ENCODE peak calls at places on chromosomes 1 and 21, in four cellular contexts. P is hepatocyte, I is fibroblast of lung, Z is IMR-90. G is an unnamed sample.
A peak's percentile ranks its signal among the peaks of the same experiment; 100 is the strongest.

GRCh38 chr1:1232224-1232800 is at the start of gene B3GALT6:
- DNase-seq in P (no peak), Z (peak; percentile 12), I (no peak), G (no peak)

GRCh38 chr1:244780311-244780710 is 55.1 kb upstream of the COX20 start:
- DNase-seq in P (no peak), I (no peak), Z (no peak), G (no peak)

GRCh38 chr1:223229756-223230155 is 86.7 kb upstream of the TLR5 start:
- DNase-seq in P (no peak), I (no peak), Z (no peak), G (peak; percentile 17)

GRCh38 chr1:154434346-154435075 is 29.4 kb downstream of the IL6R start:
- DNase-seq in I (peak; percentile 87), P (no peak), Z (no peak), G (no peak)

GRCh38 chr1:244087611-244088010 is 36.5 kb downstream of the ZBTB18 start:
- DNase-seq in P (no peak), Z (no peak), I (no peak), G (no peak)

GRCh38 chr1:223716302-223716862 is 4.0 kb downstream of the CAPN2 start:
- DNase-seq in I (no peak), Z (no peak), P (peak; percentile 26), G (no peak)

GRCh38 chr1:33349081-33349759 is 28.3 kb upstream of the A3GALT2 start:
- DNase-seq in P (peak; percentile 75), I (peak; percentile 47), Z (no peak), G (peak; percentile 28)

GRCh38 chr1:55446351-55446750 is 231.2 kb upstream of the USP24 start:
- DNase-seq in I (no peak), Z (peak; percentile 54), P (no peak), G (no peak)

GRCh38 chr1:228994691-228995090 is 259.4 kb downstream of the RHOU start:
- DNase-seq in I (no peak), Z (no peak), P (no peak), G (no peak)

GRCh38 chr1:155940993-155941844 is at the start of gene RXFP4:
- DNase-seq in Z (no peak), P (no peak), I (no peak), G (peak; percentile 51)

GRCh38 chr1:68120136-68120791 is 69.8 kb upstream of the DIRAS3 start:
- DNase-seq in I (peak; percentile 91), Z (peak; percentile 85), P (peak; percentile 79), G (peak; percentile 89)

GRCh38 chr1:243246916-243247315 is 8.2 kb downstream of the CEP170 start:
- DNase-seq in Z (peak; percentile 65), P (no peak), I (peak; percentile 69), G (peak; percentile 70)

GRCh38 chr1:164803366-164803765 is 244.4 kb downstream of the PBX1 start:
- DNase-seq in I (peak; percentile 48), P (no peak), Z (no peak), G (no peak)
- H3K4me1 ChIP-seq in I (peaks cover 2% of the 10 kb centered on the region), P (peaks cover 12% of the 10 kb centered on the region), Z (peaks cover 2% of the 10 kb centered on the region), G (no peaks in the 10 kb centered on the region)

GRCh38 chr1:85230305-85230977 is 29.0 kb downstream of the C1orf52 start:
- DNase-seq in I (no peak), P (no peak), Z (no peak), G (peak; percentile 23)
- TF ChIP-seq CTCF in I (peak; percentile 36), P (no peak), Z (peak; percentile 18), G (peak; percentile 42)

GRCh38 chr1:23980006-23980724 is at the start of gene SRSF10:
- DNase-seq in I (peak; percentile 99), P (peak; percentile 99), Z (peak; percentile 99), G (peak; percentile 99)

GRCh38 chr1:23979387-23980005 is 631 bp downstream of the SRSF10 start:
- DNase-seq in I (no peak), P (no peak), Z (no peak), G (no peak)

GRCh38 chr1:23977187-23977853 is 2.8 kb downstream of the SRSF10 start:
- DNase-seq in Z (no peak), P (no peak), I (no peak), G (no peak)

GRCh38 chr1:23978825-23979224 is 1.3 kb downstream of the SRSF10 start:
- DNase-seq in P (no peak), I (no peak), Z (no peak), G (no peak)

GRCh38 chr1:23977854-23978191 is 2.3 kb downstream of the SRSF10 start:
- DNase-seq in P (no peak), I (no peak), Z (no peak), G (peak; percentile 31)
- H3K4me1 ChIP-seq in P (peaks cover 31% of the 10 kb centered on the region), I (peaks cover 11% of the 10 kb centered on the region), Z (peaks cover 6% of the 10 kb centered on the region), G (peaks cover 26% of the 10 kb centered on the region)

DNA sequence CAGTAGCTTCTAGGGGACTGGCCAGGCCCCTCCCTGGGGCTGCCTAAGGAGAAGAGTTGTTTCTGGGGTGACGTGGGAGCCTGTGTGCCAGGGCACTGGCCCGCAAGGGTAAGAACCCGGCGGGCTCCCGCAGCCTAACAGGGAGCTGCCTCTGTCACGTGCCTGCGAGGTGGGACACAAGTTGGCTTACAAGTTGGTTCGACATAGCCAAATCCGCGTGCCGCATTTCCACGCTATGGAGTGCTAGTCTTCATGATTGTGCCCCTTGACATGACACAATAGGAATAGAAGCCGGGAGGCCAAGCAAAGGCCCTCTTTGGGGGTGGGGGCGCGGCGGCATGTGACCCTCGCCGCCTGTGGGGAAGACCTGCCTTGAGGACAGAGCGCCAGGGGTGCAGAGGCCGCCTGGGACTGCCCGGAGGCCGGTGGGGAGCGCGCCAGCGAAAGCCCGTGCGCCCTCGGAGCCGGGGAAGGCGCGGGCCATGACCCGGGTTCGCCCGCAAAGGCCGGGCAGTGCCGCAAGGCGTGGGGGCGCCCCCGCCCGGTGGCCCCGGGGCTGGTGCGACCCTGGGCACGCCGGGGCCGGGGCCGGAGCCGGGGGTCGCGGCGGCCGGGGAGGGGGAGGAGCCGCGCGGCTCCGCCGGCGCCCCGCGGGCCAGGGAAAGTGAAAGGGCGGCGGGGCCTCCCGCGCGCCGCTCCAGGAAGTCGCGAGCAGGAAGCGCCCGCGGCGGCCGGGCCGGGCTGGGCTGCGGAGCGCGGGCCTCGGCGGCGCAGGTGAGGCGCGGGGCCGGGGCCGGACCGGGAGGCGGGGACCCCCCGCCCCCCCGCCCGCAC is at the start of gene SLC37A1:
- DNase-seq in I (no peak), Z (no peak), P (peak; percentile 77), G (peak; percentile 44)
- TF ChIP-seq CTCF in I (no peak), Z (no peak), P (no peak), G (no peak)

GRCh38 chr1:111735858-111736544 is 3.2 kb downstream of the INKA2 start:
- DNase-seq in I (peak; percentile 83), Z (peak; percentile 47), P (no peak), G (no peak)

GRCh38 chr1:111734426-111734825 is 4.8 kb downstream of the INKA2 start:
- DNase-seq in Z (no peak), I (no peak), P (no peak), G (no peak)

GRCh38 chr1:111733996-111734369 is 5.2 kb downstream of the INKA2 start:
- DNase-seq in P (no peak), I (no peak), Z (no peak), G (no peak)

GRCh38 chr1:111736548-111737215 is 2.5 kb downstream of the INKA2 start:
- DNase-seq in Z (peak; percentile 45), P (no peak), I (peak; percentile 58), G (no peak)

DNA sequence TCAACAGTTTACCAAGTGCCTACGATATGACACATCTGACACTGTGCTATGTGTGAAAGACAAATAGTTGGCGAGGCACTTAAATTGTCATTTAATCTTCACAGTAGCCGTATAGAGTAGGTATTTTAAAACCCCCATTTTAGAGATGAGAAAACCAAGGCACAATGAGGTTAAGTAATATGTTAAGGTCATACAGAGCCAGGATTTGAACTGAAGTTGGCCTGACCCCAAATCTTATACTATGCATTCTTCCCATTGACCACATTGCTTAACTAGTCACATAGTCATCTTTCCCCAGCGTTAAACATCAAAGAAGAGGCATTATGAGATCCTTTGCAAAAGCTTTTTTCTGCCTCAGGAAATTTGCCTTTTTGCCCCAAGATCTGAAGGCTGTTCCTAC is 3.9 kb downstream of the INKA2 start:
- DNase-seq in Z (peak; percentile 48), P (no peak), I (peak; percentile 43), G (no peak)
- H3K4me1 ChIP-seq in Z (peaks cover 35% of the 10 kb centered on the region), P (peaks cover 22% of the 10 kb centered on the region), I (peaks cover 37% of the 10 kb centered on the region), G (peaks cover 18% of the 10 kb centered on the region)

GRCh38 chr1:210374600-210374953 is 45.9 kb downstream of the HHAT start:
- DNase-seq in P (no peak), Z (no peak), I (no peak), G (no peak)
- TF ChIP-seq CTCF in P (no peak), Z (no peak), I (no peak), G (no peak)

DNA sequence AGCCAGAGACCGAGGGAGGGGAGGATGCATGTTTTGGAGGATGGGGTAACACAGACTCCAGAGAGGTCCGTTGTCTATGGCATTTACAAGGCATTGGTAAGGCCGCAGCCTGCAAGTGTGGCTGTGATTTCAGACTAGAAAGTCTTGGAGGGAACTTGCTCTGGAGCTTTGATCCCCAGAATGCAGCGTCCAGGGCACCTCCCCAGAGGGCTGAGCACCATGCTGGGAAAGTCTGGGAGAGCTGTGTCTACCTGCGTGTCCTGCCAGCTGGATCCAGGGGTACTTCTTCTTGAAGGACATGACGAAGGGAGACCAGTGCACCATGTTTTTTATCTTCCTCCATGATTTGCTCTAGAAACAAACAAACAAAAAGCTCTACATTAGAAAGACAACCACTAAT is 90.7 kb downstream of the ITPKB start:
- DNase-seq in I (no peak), Z (no peak), P (no peak), G (no peak)
- H3K4me1 ChIP-seq in I (peaks cover 15% of the 10 kb centered on the region), Z (peaks cover 15% of the 10 kb centered on the region), P (peaks cover 2% of the 10 kb centered on the region), G (peaks cover 26% of the 10 kb centered on the region)

GRCh38 chr1:176691251-176692228 is 228.6 kb downstream of the PAPPA2 start:
- DNase-seq in Z (peak; percentile 43), P (peak; percentile 88), I (peak; percentile 55), G (peak; percentile 59)
- TF ChIP-seq CTCF in Z (peak; percentile 58), P (peak; percentile 81), I (peak; percentile 63), G (peak; percentile 77)

GRCh38 chr1:184973308-184974085 is 811 bp downstream of the NIBAN1 start:
- DNase-seq in Z (peak; percentile 82), I (peak; percentile 84), P (peak; percentile 60), G (peak; percentile 28)

GRCh38 chr1:184974086-184974836 is at the start of gene NIBAN1:
- DNase-seq in P (peak; percentile 52), I (peak; percentile 74), Z (peak; percentile 47), G (peak; percentile 55)

GRCh38 chr1:184971522-184972265 is 2.6 kb downstream of the NIBAN1 start:
- DNase-seq in Z (no peak), P (no peak), I (no peak), G (no peak)

GRCh38 chr1:184972281-184973055 is 1.8 kb downstream of the NIBAN1 start:
- DNase-seq in I (peak; percentile 50), P (no peak), Z (peak; percentile 71), G (peak; percentile 8)

DNA sequence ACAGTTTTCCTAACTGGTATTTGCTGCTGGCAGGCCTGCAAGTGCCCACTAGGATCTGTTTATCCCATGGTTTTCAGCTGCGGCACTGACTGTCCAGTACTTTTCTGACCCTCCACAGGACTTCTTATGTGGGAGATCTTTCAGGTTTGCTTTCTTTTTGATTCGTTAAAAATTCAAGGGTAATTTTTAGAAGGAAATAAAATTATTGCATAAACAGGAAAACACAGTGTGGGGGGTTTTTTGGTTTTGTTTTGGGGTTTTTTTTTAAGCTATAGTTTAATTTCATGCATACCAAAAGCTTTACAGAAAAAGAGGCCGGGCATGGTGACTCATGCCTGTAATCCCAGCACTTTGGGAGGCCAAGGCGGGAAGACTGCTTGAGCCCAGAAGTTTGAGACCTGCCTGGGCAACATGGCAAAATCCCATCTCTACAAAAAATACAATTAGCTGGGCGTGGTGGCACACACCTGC is 3.6 kb downstream of the NIBAN1 start:
- DNase-seq in I (peak; percentile 44), P (no peak), Z (peak; percentile 59), G (no peak)
- H3K4me1 ChIP-seq in I (peaks cover 12% of the 10 kb centered on the region), P (peaks cover 5% of the 10 kb centered on the region), Z (peaks cover 15% of the 10 kb centered on the region), G (peaks cover 10% of the 10 kb centered on the region)

G was measured in PC-3.